ENCODE peak calls at places on chromosome 12, in nine cellular contexts. F is CD4-positive, alpha-beta T cell; Q is ascending aorta; H is spleen; C is A549; L is fibroblast of lung; S is left ventricle myocardium inferior; U is colonic mucosa; I is gastrocnemius medialis. N is an unnamed sample.

GRCh38 chr12:109559601-109560000 is 13.7 kb downstream of the MMAB start:
- DNase-seq in S (no peak), U (no peak), Q (no peak), L (no peak), F (no peak), C (no peak), I (no peak), H (no peak), N (no peak)

GRCh38 chr12:108532061-108532848 is 17.2 kb downstream of the FICD start:
- DNase-seq in Q (no peak), I (peak), U (no peak), L (no peak), F (no peak), S (no peak), C (no peak), H (no peak), N (peak)

GRCh38 chr12:20549115-20549719 is 145.9 kb upstream of the SLCO1C1 start:
- DNase-seq in Q (no peak), H (no peak), U (peak), C (peak), I (no peak), L (peak), F (no peak), S (no peak), N (no peak)

GRCh38 chr12:126069549-126070165 is 1004.4 kb downstream of the AACS start:
- DNase-seq in H (no peak), L (peak), F (no peak), C (peak), Q (no peak), U (peak), I (no peak), S (no peak), N (no peak)

GRCh38 chr12:78792052-78792698 is 72.4 kb upstream of the SYT1 start:
- DNase-seq in C (no peak), S (no peak), I (no peak), F (no peak), L (no peak), Q (no peak), H (no peak), U (no peak), N (no peak)

GRCh38 chr12:83173250-83173649 is 486.5 kb downstream of the TMTC2 start:
- DNase-seq in I (no peak), H (no peak), C (no peak), Q (no peak), S (no peak), U (no peak), L (no peak), F (no peak), N (no peak)

GRCh38 chr12:30806989-30807694 is 52.4 kb upstream of the CAPRIN2 start:
- DNase-seq in S (no peak), H (no peak), L (peak), C (no peak), U (peak), F (no peak), Q (no peak), I (no peak), N (peak)

GRCh38 chr12:93839076-93839475 is 161.9 kb downstream of the CRADD start:
- DNase-seq in U (no peak), C (no peak), I (no peak), H (no peak), F (no peak), Q (no peak), L (no peak), S (no peak), N (no peak)

GRCh38 chr12:57175428-57176138 is 28.2 kb upstream of the LRP1-AS start:
- DNase-seq in S (peak), C (peak), U (peak), F (no peak), H (no peak), L (peak), I (peak), Q (peak), N (peak)

GRCh38 chr12:80241576-80242273 is 142.4 kb downstream of the OTOGL start:
- DNase-seq in C (no peak), S (no peak), H (no peak), Q (no peak), U (no peak), L (peak), I (no peak), F (no peak), N (no peak)

GRCh38 chr12:40622246-40622838 is 69.9 kb upstream of the CNTN1 start:
- DNase-seq in U (peak), I (no peak), S (no peak), L (peak), H (no peak), Q (no peak), C (peak), F (no peak), N (no peak)

GRCh38 chr12:111753144-111753881 is 13.4 kb upstream of the ALDH2 start:
- DNase-seq in F (no peak), I (no peak), H (peak), L (peak), U (peak), C (peak), Q (no peak), S (peak), N (no peak)

GRCh38 chr12:13534645-13535398 is 338.3 kb downstream of the EMP1 start:
- DNase-seq in Q (peak), L (peak), U (peak), H (peak), S (peak), F (no peak), C (peak), I (no peak), N (no peak)

GRCh38 chr12:12456637-12457036 is 99.8 kb downstream of the BORCS5 start:
- DNase-seq in S (no peak), Q (no peak), L (peak), U (no peak), F (no peak), H (no peak), C (no peak), I (no peak), N (no peak)

GRCh38 chr12:55385911-55386310 is 14.4 kb upstream of the OR6C65 start:
- DNase-seq in L (no peak), Q (no peak), S (no peak), C (no peak), H (no peak), U (no peak), F (no peak), I (no peak), N (no peak)

GRCh38 chr12:53205747-53206146 is 1.3 kb downstream of the ITGB7 start:
- DNase-seq in L (peak), U (no peak), C (no peak), Q (no peak), H (no peak), F (peak), I (no peak), S (no peak), N (no peak)

GRCh38 chr12:70842136-70842535 is 78.4 kb downstream of the PTPRR start:
- DNase-seq in H (no peak), F (no peak), C (no peak), I (no peak), Q (no peak), U (no peak), S (no peak), L (no peak), N (no peak)

GRCh38 chr12:32502693-32503510 is 103.5 kb downstream of the FGD4 start:
- DNase-seq in U (no peak), C (no peak), S (no peak), L (peak), F (no peak), H (no peak), Q (no peak), I (peak), N (no peak)

GRCh38 chr12:112007945-112008344 is 5.0 kb downstream of the TMEM116 start:
- DNase-seq in F (no peak), U (no peak), S (no peak), I (no peak), H (no peak), Q (no peak), L (peak), C (no peak), N (no peak)

GRCh38 chr12:49540229-49541139 is 1.7 kb downstream of the KCNH3 start:
- DNase-seq in U (no peak), F (no peak), I (no peak), C (no peak), Q (no peak), H (peak), L (no peak), S (no peak), N (no peak)

GRCh38 chr12:115710104-115710564 is 567.4 kb downstream of the MED13L start:
- DNase-seq in Q (no peak), L (peak), F (no peak), U (peak), S (peak), H (no peak), C (peak), I (peak), N (no peak)

GRCh38 chr12:49911213-49911605 is 7.5 kb upstream of the FAIM2 start:
- DNase-seq in Q (no peak), C (no peak), L (no peak), I (no peak), U (no peak), H (peak), S (no peak), F (no peak), N (no peak)

GRCh38 chr12:58504539-58504938 is 415.8 kb downstream of the LRIG3 start:
- DNase-seq in H (no peak), U (no peak), L (peak), I (no peak), F (no peak), C (no peak), S (no peak), Q (no peak), N (no peak)

GRCh38 chr12:90497923-90498545 is 456.9 kb downstream of the CCER1 start:
- DNase-seq in I (no peak), U (no peak), H (no peak), Q (no peak), F (no peak), C (no peak), L (no peak), S (no peak), N (no peak)

GRCh38 chr12:114403044-114403689 is 2.8 kb downstream of the TBX5 start:
- DNase-seq in S (peak), F (no peak), L (no peak), I (no peak), Q (no peak), C (no peak), U (no peak), H (no peak), N (no peak)

GRCh38 chr12:59383426-59383822 is 212.4 kb upstream of the SLC16A7 start:
- DNase-seq in C (no peak), I (no peak), F (no peak), Q (no peak), L (peak), S (no peak), U (no peak), H (no peak), N (no peak)

GRCh38 chr12:57993030-57993429 is 51.7 kb downstream of the ATP23 start:
- DNase-seq in I (no peak), S (no peak), L (peak), U (no peak), H (no peak), Q (no peak), C (peak), F (no peak), N (no peak)

GRCh38 chr12:130366159-130366558 is 28.5 kb downstream of the PIWIL1 start:
- DNase-seq in I (no peak), L (no peak), H (no peak), Q (no peak), S (no peak), C (no peak), U (no peak), F (no peak), N (no peak)
- H3K27ac ChIP-seq in I (no peak), L (no peak), H (no peak), Q (no peak), S (no peak), C (no peak), U (no peak), F (no peak), N (no peak)

DNA sequence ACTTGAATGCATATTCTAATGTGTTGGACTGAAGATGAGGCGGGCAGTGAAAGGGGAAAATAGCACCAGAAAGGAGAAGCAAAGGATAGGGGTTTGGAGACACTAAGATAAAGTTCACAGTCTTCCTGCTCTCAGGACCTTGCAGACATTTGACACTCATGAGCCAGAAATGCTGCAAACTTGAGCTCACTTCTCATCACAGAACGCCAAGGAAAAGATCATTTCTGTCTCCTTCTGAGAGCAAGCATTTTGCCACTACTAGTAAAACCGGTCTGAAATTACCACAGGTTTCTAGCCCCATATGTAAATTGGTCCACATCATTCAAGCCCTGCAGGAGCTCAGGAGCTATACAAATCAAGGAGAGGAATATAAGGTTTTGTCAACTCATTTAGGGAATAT is 44.6 kb upstream of the ANO2 start:
- DNase-seq in C (no peak), S (no peak), H (no peak), U (no peak), F (no peak), Q (no peak), L (no peak), I (no peak), N (no peak)
- TF ChIP-seq CTCF in C (no peak), S (no peak), H (no peak), U (no peak), F (no peak), Q (no peak), L (no peak), I (no peak), N (no peak)

GRCh38 chr12:6935551-6936377 is 7.9 kb upstream of the RNU7-1 start:
- DNase-seq in U (no peak), F (no peak), I (no peak), Q (no peak), H (no peak), C (no peak), S (no peak), L (no peak), N (no peak)
- H3K27ac ChIP-seq in U (peak), F (peak), I (peak), Q (peak), H (peak), C (no peak), S (peak), L (peak), N (peak)

GRCh38 chr12:128474916-128475315 is 207.9 kb downstream of the TMEM132C start:
- DNase-seq in F (no peak), Q (no peak), U (no peak), S (no peak), L (no peak), H (no peak), I (no peak), C (no peak), N (no peak)
- TF ChIP-seq CTCF in F (no peak), Q (no peak), U (no peak), S (no peak), L (no peak), H (no peak), I (no peak), C (no peak), N (no peak)

GRCh38 chr12:120006248-120006975 is 17.4 kb downstream of the BICDL1 start:
- DNase-seq in I (no peak), C (no peak), H (no peak), F (no peak), L (peak), U (no peak), S (no peak), Q (no peak), N (no peak)

GRCh38 chr12:120013659-120014380 is 24.8 kb downstream of the BICDL1 start:
- DNase-seq in C (peak), I (no peak), Q (no peak), S (no peak), U (no peak), F (peak), H (no peak), L (no peak), N (no peak)

GRCh38 chr12:120007272-120007671 is 18.2 kb downstream of the BICDL1 start:
- DNase-seq in C (no peak), Q (no peak), L (no peak), H (no peak), F (peak), I (no peak), S (no peak), U (no peak), N (no peak)

GRCh38 chr12:120012067-120012621 is 23.1 kb downstream of the BICDL1 start:
- DNase-seq in H (no peak), F (peak), S (no peak), C (peak), I (no peak), Q (no peak), U (no peak), L (peak), N (no peak)

GRCh38 chr12:120010661-120011230 is 21.7 kb downstream of the BICDL1 start:
- DNase-seq in Q (no peak), S (no peak), U (no peak), I (no peak), C (no peak), H (no peak), F (no peak), L (no peak), N (no peak)
- H3K27ac ChIP-seq in Q (no peak), S (no peak), U (no peak), I (no peak), C (no peak), H (no peak), F (peak), L (no peak), N (no peak)

GRCh38 chr12:64273527-64274403 is 51.7 kb upstream of the KICS2 start:
- DNase-seq in S (no peak), U (no peak), I (no peak), F (peak), C (peak), L (no peak), Q (no peak), H (no peak), N (no peak)
- TF ChIP-seq CTCF in S (peak), U (no peak), I (no peak), F (peak), C (no peak), L (peak), Q (no peak), H (peak), N (no peak)

DNA sequence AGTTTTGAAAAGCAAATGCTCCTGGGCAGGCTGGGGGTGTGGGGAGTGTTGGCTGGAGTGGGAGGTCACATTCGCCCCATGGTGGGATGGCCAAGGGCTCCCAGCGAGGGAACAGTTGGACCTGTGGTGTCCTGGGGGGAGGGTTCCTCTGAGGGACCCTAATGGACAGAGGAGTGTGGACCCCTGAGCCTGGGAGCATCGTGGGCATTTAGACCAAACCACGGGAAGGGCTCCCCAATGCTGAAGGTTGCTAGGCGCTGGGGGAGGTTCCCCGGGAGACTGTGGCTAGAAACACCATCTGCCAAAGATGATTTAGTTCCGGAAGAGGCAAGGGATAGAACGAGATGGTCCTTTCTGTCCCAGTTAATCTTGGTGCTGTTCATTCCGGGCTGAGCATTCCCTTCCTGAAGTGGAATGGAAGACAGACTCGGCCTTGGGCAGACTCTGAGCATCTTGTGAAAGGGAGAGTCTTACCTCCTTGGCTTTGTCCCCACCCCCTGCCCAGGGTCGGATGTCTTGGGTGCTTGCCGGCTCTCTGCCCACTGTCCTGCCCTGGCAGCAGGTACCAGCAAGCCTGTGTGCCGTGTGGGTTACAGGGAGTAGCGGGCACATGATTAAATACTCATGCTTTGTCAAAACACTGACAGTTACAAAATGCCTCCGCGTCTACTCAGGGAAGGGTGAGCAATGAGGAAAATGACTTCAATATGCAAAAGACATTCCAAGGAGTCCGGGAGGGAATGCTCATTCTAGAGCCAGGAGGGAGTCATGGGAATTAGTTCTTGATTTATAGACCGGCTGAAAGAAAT is 215.9 kb downstream of the CACNA1C start:
- DNase-seq in H (no peak), I (no peak), U (no peak), L (peak), F (no peak), Q (no peak), C (no peak), S (no peak), N (no peak)
- H3K27ac ChIP-seq in H (no peak), I (no peak), U (no peak), L (peak), F (no peak), Q (peak), C (no peak), S (peak), N (peak)

DNA sequence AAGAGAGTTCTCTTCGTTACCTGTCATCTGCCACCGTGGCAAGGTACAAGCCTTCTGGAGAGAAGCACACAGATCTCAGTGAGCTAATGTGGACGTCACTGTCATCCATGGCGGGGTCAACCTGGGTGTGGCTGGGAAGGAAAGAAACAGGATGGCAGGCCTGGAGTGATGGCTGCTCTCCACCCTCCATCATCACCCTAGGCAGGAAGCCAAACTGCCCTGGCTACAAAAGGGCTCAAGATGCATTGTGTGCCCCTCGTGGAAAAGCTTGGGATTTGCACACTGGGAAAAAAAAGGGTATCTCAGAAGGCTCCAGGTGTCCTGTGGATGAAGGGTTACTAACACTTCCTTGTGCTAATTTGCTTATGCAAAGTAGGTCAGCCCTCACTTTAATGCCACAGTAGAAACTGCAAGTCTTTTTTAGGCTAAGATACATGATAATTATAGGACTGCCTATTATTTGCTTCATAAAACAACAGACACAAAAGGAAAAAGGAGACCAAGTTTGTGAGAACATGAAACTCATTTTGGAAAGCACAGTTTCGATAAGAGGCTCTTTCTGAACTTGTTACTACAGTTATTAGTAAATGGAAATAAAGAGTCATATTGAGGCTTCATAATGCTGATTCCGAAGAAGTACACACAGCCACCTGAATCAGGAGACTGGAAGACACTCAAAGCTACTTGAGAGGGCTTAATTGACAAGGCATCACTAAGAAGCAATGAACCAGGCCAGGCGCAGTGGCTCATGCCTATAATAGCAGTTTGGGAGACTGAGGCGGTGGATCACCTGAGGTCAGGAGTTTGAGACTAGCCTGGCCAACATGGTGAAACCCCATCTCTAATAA is 18.9 kb downstream of the RFC5 start:
- DNase-seq in I (no peak), Q (no peak), L (peak), H (no peak), F (no peak), C (no peak), U (peak), S (no peak), N (no peak)
- TF ChIP-seq CTCF in I (no peak), Q (no peak), L (no peak), H (no peak), F (no peak), C (no peak), U (peak), S (no peak), N (no peak)